ENCODE peak calls at places on chromosomes 5 and 9, in four cellular contexts. E is adrenal gland, T is neural progenitor cell, V is right cardiac atrium. A is an unnamed sample. For H3K4me1, the result is how much of the 10 kb centered on the place peaks cover.

GRCh38 chr9:91839926-91840464 is 110.0 kb downstream of the ROR2 start:
- DNase-seq in E (no peak), V (no peak), T (no peak), A (no peak)

GRCh38 chr9:2181794-2182193 is 166.6 kb downstream of the SMARCA2 start:
- DNase-seq in E (peak), T (peak), V (peak), A (peak)

GRCh38 chr9:128245293-128246151 is 30.3 kb downstream of the GOLGA2 start:
- DNase-seq in E (no peak), V (peak), T (no peak), A (peak)

GRCh38 chr9:34276772-34277171 is 52.3 kb downstream of the KIF24 start:
- DNase-seq in T (no peak), V (no peak), E (no peak), A (no peak)

GRCh38 chr5:16673241-16673998 is 56.6 kb upstream of the RETREG1 start:
- DNase-seq in E (no peak), V (no peak), T (no peak), A (no peak)

GRCh38 chr9:93071464-93071863 is 13.0 kb downstream of the SUSD3 start:
- DNase-seq in T (peak), E (no peak), V (no peak), A (no peak)

GRCh38 chr5:65481635-65482271 is at the start of gene ADAMTS6:
- DNase-seq in V (peak), E (peak), T (peak), A (peak)

GRCh38 chr9:100064872-100065581 is 33.8 kb downstream of the ERP44 start:
- DNase-seq in T (no peak), E (no peak), V (no peak), A (no peak)

GRCh38 chr5:161544350-161544765 is 2.2 kb downstream of the GABRB2 start:
- DNase-seq in V (no peak), E (peak), T (peak), A (no peak)

GRCh38 chr5:13244151-13244550 is 700.3 kb downstream of the DNAH5 start:
- DNase-seq in T (no peak), V (no peak), E (no peak), A (no peak)

GRCh38 chr5:143605403-143606005 is 202.0 kb upstream of the NR3C1 start:
- DNase-seq in E (peak), T (no peak), V (no peak), A (no peak)

GRCh38 chr5:1542011-1542410 is 18.3 kb upstream of the LPCAT1 start:
- DNase-seq in E (no peak), T (no peak), V (no peak), A (no peak)

GRCh38 chr5:120538644-120539043 is 74.5 kb downstream of the PRR16 start:
- DNase-seq in V (no peak), E (no peak), T (no peak), A (no peak)

GRCh38 chr9:110152704-110153374 is 55.1 kb downstream of the C9orf152 start:
- DNase-seq in V (no peak), T (peak), E (no peak), A (no peak)

GRCh38 chr9:129624168-129624759 is 1.7 kb upstream of the NTMT1 start:
- DNase-seq in V (no peak), E (peak), T (peak), A (peak)

GRCh38 chr9:89536145-89536574 is 38.2 kb upstream of the SEMA4D start:
- DNase-seq in T (no peak), V (no peak), E (no peak), A (no peak)

GRCh38 chr5:68295772-68296171 is 80.2 kb downstream of the PIK3R1 start:
- DNase-seq in V (no peak), T (no peak), E (no peak), A (no peak)

GRCh38 chr9:12748016-12748415 is 26.8 kb upstream of the LURAP1L start:
- DNase-seq in T (no peak), V (no peak), E (no peak), A (no peak)

GRCh38 chr9:70817306-70817705 is 304.1 kb downstream of the TRPM3 start:
- DNase-seq in T (no peak), E (no peak), V (no peak), A (no peak)

GRCh38 chr9:114674798-114675554 is 7.0 kb downstream of the TEX48 start:
- DNase-seq in V (no peak), E (no peak), T (no peak), A (no peak)

GRCh38 chr9:135522137-135522877 is 1.1 kb downstream of the LCN1 start:
- DNase-seq in V (no peak), T (no peak), E (no peak), A (no peak)

GRCh38 chr5:11681796-11682195 is 222.4 kb downstream of the CTNND2 start:
- DNase-seq in V (no peak), T (no peak), E (no peak), A (no peak)

GRCh38 chr5:11687498-11687897 is 216.7 kb downstream of the CTNND2 start:
- DNase-seq in V (no peak), E (no peak), T (no peak), A (no peak)

GRCh38 chr5:11683666-11684065 is 220.6 kb downstream of the CTNND2 start:
- DNase-seq in T (no peak), V (peak), E (peak), A (peak)

GRCh38 chr5:11684607-11685006 is 219.6 kb downstream of the CTNND2 start:
- DNase-seq in V (no peak), E (no peak), T (no peak), A (no peak)
- H3K27ac ChIP-seq in V (no peak), E (no peak), T (no peak), A (no peak)

DNA sequence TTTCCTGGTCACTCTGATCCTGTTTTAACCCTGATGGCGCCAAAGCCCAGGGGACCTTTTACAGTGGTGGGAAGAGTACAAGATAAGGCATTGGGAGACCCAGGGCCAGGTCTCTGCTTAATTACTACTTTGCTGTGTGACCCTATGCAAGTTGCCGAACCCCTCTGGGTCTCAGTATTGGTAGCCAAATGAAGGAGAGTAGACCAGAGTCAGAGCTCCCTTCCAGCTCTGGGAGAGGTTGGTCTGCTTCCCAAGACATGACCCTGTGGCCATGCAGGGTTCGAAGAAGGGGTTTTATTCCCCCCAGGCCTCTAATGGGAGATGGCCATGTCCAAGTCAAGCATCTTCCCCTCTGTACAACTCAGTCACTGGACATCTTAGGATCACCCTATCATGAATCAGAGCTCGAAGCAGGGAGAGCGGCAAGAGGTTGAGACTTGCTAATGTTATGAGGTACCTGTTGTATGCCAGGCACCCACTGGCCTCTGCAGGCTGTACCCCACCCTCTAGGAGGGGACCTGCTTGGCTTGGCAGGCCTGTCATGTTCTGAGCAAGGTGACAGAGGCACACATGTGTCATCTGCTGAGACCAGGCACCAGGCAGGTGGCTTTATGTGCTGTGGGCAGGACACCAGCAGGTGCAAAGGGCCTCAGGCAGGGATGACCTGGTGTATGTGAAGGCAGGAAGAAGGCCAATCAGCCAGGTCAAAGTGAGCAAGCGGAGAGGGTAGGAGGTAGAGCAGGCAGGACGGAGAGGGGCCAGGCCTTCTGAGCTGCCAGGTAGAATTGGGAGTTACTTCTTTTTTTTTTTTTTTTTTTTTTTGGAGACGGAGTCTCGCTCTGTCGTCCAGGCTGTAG is 60.5 kb upstream of the RPL26L1 start:
- DNase-seq in V (no peak), E (no peak), T (no peak), A (peak)
- H3K4me1 ChIP-seq in V (under half), E (under half), T (under half), A (half or more)

GRCh38 chr5:89425062-89425461 is 542.1 kb upstream of the MEF2C start:
- DNase-seq in E (no peak), V (no peak), T (no peak), A (no peak)
- H3K27ac ChIP-seq in E (no peak), V (no peak), T (no peak), A (no peak)

GRCh38 chr5:146699129-146699528 is 179.4 kb downstream of the PPP2R2B start:
- DNase-seq in E (no peak), T (peak), V (no peak), A (no peak)
- H3K4me1 ChIP-seq in E (under half), T (under half), V (under half), A (under half)

DNA sequence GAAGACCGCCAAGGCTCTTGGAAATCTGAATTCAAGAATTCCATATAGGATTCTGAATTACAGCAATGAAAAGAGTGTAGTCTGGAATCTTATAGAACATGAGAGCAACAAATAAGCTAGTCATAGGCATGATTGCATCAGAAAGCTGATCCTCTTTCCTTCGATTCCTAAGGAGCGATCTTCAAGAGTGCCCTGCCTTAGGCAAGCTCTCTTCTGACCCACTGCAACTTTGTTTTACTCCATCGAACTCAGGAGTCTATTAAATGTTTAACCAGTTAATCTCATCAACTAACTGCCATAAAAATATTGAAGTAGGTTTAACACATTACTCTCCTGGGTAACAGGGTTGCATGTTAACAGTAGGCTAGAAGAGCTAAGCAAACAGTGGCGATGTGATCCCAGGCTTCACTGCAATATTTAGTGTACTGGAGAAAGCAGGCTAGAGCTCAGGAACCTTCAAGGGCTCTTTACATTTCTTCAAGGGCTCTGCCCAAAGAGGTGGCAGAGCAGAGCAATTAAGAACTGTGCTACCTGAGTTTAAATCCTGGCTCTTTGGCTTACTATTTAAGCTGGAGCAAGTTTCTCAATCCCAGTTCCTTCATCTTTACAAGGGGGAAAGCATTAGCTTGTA is 146.3 kb downstream of the RORB start:
- DNase-seq in E (no peak), V (no peak), T (no peak), A (no peak)
- H3K27ac ChIP-seq in E (no peak), V (no peak), T (no peak), A (no peak)

GRCh38 chr5:95628933-95629332 is 9.0 kb downstream of the GPR150 start:
- DNase-seq in T (no peak), E (no peak), V (no peak), A (no peak)

GRCh38 chr5:95628154-95628810 is 8.4 kb downstream of the GPR150 start:
- DNase-seq in T (no peak), V (no peak), E (no peak), A (no peak)

GRCh38 chr5:95630394-95630917 is 10.6 kb downstream of the GPR150 start:
- DNase-seq in T (no peak), V (no peak), E (no peak), A (no peak)

GRCh38 chr5:95631991-95632675 is 12.2 kb downstream of the GPR150 start:
- DNase-seq in E (no peak), T (no peak), V (no peak), A (no peak)

GRCh38 chr5:95631265-95631957 is 11.5 kb downstream of the GPR150 start:
- DNase-seq in E (no peak), V (no peak), T (no peak), A (no peak)
- H3K4me1 ChIP-seq in E (under half), V (under half), T (under half), A (under half)

GRCh38 chr5:73189816-73190451 is 16.9 kb downstream of the TMEM174 start:
- DNase-seq in E (peak), V (no peak), T (no peak), A (peak)
- H3K27ac ChIP-seq in E (no peak), V (no peak), T (no peak), A (no peak)

GRCh38 chr9:77953590-77953989 is 78.0 kb downstream of the GNAQ start:
- DNase-seq in V (no peak), T (no peak), E (no peak), A (no peak)

GRCh38 chr9:77954018-77954417 is 77.6 kb downstream of the GNAQ start:
- DNase-seq in E (no peak), V (no peak), T (no peak), A (no peak)

GRCh38 chr9:77952641-77953341 is 78.8 kb downstream of the GNAQ start:
- DNase-seq in T (no peak), V (no peak), E (no peak), A (no peak)

GRCh38 chr9:77956555-77956954 is 75.1 kb downstream of the GNAQ start:
- DNase-seq in V (no peak), E (no peak), T (no peak), A (no peak)

DNA sequence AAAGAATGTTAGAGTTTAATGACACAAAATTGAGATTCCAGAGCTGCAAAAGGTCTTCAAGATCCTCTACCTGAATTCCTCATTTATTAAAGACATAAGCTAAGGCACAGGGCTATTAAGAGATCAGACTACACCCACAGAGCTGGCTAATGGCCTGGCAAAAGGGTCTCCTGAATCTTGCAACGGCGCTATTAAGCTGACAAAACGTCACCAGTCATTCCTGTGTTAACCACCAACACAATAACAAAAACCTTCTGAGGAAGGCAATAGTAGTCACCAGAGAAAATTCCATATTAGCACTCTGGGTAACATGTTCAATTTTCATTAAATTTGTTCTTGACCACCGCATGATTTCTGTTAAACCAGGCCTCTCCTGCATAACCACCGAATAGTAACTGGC is 77.0 kb downstream of the GNAQ start:
- DNase-seq in V (no peak), T (no peak), E (no peak), A (no peak)
- H3K4me1 ChIP-seq in V (under half), T (under half), E (under half), A (under half)

GRCh38 chr5:74372502-74373445 is 267.8 kb downstream of the ENC1 start:
- DNase-seq in V (no peak), E (no peak), T (no peak), A (no peak)
- H3K27ac ChIP-seq in V (no peak), E (no peak), T (no peak), A (peak)